ENCODE peak calls at places on chromosomes 6 and 20, in five cellular contexts. One of them, this sample, is unnamed.

GRCh38 chr6:75234126-75234865 is 9.3 kb downstream of the COX7A2 start:
- DNase-seq in mucosa of descending colon: no peak
- DNase-seq in upper lobe of right lung: no peak
- DNase-seq in CD8-positive, alpha-beta T cell: no peak
- DNase-seq in heart left ventricle: no peak
- DNase-seq in this sample: no peak

GRCh38 chr6:149235130-149235561 is 82.4 kb upstream of the TAB2 start:
- DNase-seq in mucosa of descending colon: peak; percentile 56
- DNase-seq in upper lobe of right lung: no peak
- DNase-seq in CD8-positive, alpha-beta T cell: no peak
- DNase-seq in heart left ventricle: peak; percentile 40
- DNase-seq in this sample: peak; percentile 30

GRCh38 chr20:3452690-3453089 is 18.1 kb upstream of the ATRN start:
- DNase-seq in mucosa of descending colon: no peak
- DNase-seq in upper lobe of right lung: no peak
- DNase-seq in CD8-positive, alpha-beta T cell: no peak
- DNase-seq in heart left ventricle: no peak
- DNase-seq in this sample: no peak

GRCh38 chr6:163712569-163712966 is 298.1 kb downstream of the QKI start:
- DNase-seq in mucosa of descending colon: no peak
- DNase-seq in upper lobe of right lung: no peak
- DNase-seq in CD8-positive, alpha-beta T cell: no peak
- DNase-seq in heart left ventricle: no peak
- DNase-seq in this sample: no peak

GRCh38 chr6:24004062-24004461 is 122.0 kb upstream of the NRSN1 start:
- DNase-seq in mucosa of descending colon: no peak
- DNase-seq in upper lobe of right lung: no peak
- DNase-seq in CD8-positive, alpha-beta T cell: no peak
- DNase-seq in heart left ventricle: peak; percentile 7
- DNase-seq in this sample: no peak

GRCh38 chr6:2713473-2714358 is 37.0 kb downstream of the MYLK4 start:
- DNase-seq in mucosa of descending colon: no peak
- DNase-seq in upper lobe of right lung: no peak
- DNase-seq in CD8-positive, alpha-beta T cell: no peak
- DNase-seq in heart left ventricle: no peak
- DNase-seq in this sample: no peak

GRCh38 chr6:150418825-150419594 is 50.2 kb downstream of the IYD start:
- DNase-seq in mucosa of descending colon: peak; percentile 90
- DNase-seq in upper lobe of right lung: peak; percentile 85
- DNase-seq in CD8-positive, alpha-beta T cell: peak; percentile 53
- DNase-seq in heart left ventricle: peak; percentile 72
- DNase-seq in this sample: peak; percentile 82

GRCh38 chr6:28081486-28081751 is 1.1 kb downstream of the ZNF165 start:
- DNase-seq in mucosa of descending colon: no peak
- DNase-seq in upper lobe of right lung: no peak
- DNase-seq in CD8-positive, alpha-beta T cell: peak; percentile 66
- DNase-seq in heart left ventricle: no peak
- DNase-seq in this sample: no peak

GRCh38 chr6:113857565-113858066 is 471 bp downstream of the MARCKS start:
- DNase-seq in mucosa of descending colon: peak; percentile 24
- DNase-seq in upper lobe of right lung: peak; percentile 65
- DNase-seq in CD8-positive, alpha-beta T cell: no peak
- DNase-seq in heart left ventricle: no peak
- DNase-seq in this sample: peak; percentile 26

DNA sequence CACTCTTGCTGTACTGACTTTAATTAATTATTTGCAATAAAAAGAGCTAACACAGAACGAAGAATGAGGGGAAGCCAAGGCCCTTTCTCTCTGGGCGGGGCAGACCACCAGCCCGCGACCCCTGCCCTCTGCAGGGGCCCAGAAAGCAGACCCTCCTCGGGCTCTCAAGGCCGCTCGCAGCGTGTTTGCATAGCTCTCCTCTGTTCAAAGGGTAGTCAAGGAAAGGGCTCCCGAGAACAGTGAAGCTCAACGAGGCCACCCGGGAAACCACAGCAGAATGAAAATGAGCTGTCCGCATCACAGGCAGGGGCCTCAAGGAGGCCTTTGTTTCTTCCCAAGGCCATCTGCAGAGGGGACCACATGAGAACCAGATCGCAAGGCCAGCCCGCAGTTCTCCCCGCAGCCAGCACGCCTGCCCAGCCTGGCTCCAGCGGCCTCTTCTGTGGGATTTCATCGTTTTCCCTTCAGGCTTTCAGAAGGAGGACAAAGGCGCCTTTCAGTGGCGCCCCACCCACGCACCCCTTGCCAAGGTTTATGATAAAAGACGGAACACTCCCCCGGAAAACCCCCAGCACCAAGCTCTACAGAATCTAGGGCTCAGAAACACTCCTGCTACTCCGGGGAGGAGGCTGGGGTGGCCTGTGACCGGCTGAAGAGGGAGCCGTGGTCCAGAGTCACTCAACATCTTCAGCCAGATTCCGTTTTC is 25.3 kb downstream of the ACSS1 start:
- DNase-seq in mucosa of descending colon: peak; percentile 64
- DNase-seq in upper lobe of right lung: no peak
- DNase-seq in CD8-positive, alpha-beta T cell: no peak
- DNase-seq in heart left ventricle: peak; percentile 72
- DNase-seq in this sample: no peak
- H3K4me1 ChIP-seq in mucosa of descending colon: peaks cover 31% of the 10 kb centered on the region
- H3K4me1 ChIP-seq in upper lobe of right lung: peaks cover 49% of the 10 kb centered on the region
- H3K4me1 ChIP-seq in CD8-positive, alpha-beta T cell: peaks cover 22% of the 10 kb centered on the region
- H3K4me1 ChIP-seq in heart left ventricle: peaks cover 77% of the 10 kb centered on the region
- H3K4me1 ChIP-seq in this sample: peaks cover 35% of the 10 kb centered on the region

GRCh38 chr6:111588366-111588765 is 17.3 kb downstream of the TRAF3IP2 start:
- DNase-seq in mucosa of descending colon: no peak
- DNase-seq in upper lobe of right lung: no peak
- DNase-seq in CD8-positive, alpha-beta T cell: no peak
- DNase-seq in heart left ventricle: no peak
- DNase-seq in this sample: no peak
- H3K4me1 ChIP-seq in mucosa of descending colon: peaks cover 31% of the 10 kb centered on the region
- H3K4me1 ChIP-seq in upper lobe of right lung: peaks cover 75% of the 10 kb centered on the region
- H3K4me1 ChIP-seq in CD8-positive, alpha-beta T cell: peaks cover 8% of the 10 kb centered on the region
- H3K4me1 ChIP-seq in heart left ventricle: peaks cover 71% of the 10 kb centered on the region
- H3K4me1 ChIP-seq in this sample: peaks cover 48% of the 10 kb centered on the region

DNA sequence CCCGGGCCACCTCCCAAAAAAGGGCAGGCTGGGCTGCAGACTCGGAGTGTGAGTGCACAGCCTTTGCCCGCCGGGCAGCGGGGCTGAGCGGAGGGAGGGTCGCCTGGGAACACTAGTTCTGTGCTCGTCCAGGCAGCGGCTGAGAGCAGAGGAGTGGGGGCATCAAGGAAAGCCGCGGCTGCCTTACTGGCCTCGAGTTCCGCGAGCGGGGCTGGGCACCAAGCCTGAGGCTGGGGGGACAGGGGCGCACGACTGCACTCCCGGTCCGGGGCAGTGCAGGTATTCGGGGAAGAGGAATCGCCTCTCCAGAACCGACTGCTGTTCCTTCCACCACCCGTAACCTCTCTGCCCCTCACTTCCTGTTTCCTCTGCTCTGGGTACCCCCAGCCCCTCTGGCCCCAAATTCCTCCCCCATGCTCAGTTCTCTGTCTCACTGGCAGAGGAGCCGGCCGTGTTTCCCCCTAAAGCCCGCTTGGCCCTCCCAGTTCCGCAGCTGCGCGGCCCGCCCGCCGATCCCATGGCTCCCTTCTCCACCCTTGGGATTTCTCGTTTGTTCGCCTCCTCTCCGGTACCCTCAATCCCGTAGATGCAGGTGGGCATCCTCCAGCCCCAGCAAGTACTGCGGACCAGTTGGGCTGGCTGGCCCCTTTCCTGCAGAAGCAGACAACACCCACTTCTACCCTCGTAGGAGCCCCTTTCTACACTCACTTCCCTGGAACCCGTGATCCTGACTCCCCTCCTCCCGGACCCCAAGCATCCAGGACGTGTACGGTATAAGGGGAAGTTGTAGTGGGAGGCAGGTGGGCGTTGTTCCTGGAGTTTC is 5.1 kb downstream of the RING1 start:
- DNase-seq in mucosa of descending colon: no peak
- DNase-seq in upper lobe of right lung: no peak
- DNase-seq in CD8-positive, alpha-beta T cell: peak; percentile 30
- DNase-seq in heart left ventricle: no peak
- DNase-seq in this sample: no peak
- H3K4me1 ChIP-seq in mucosa of descending colon: peaks cover 15% of the 10 kb centered on the region
- H3K4me1 ChIP-seq in upper lobe of right lung: peaks cover 25% of the 10 kb centered on the region
- H3K4me1 ChIP-seq in CD8-positive, alpha-beta T cell: peaks cover 58% of the 10 kb centered on the region
- H3K4me1 ChIP-seq in heart left ventricle: peaks cover 18% of the 10 kb centered on the region
- H3K4me1 ChIP-seq in this sample: peaks cover 18% of the 10 kb centered on the region

GRCh38 chr20:36856196-36856595 is 19.7 kb upstream of the TLDC2 start:
- DNase-seq in mucosa of descending colon: no peak
- DNase-seq in upper lobe of right lung: no peak
- DNase-seq in CD8-positive, alpha-beta T cell: no peak
- DNase-seq in heart left ventricle: no peak
- DNase-seq in this sample: no peak
- H3K4me1 ChIP-seq in mucosa of descending colon: peaks cover 18% of the 10 kb centered on the region
- H3K4me1 ChIP-seq in upper lobe of right lung: peaks cover 68% of the 10 kb centered on the region
- H3K4me1 ChIP-seq in CD8-positive, alpha-beta T cell: peaks cover 14% of the 10 kb centered on the region
- H3K4me1 ChIP-seq in heart left ventricle: peaks cover 96% of the 10 kb centered on the region
- H3K4me1 ChIP-seq in this sample: peaks cover 24% of the 10 kb centered on the region

GRCh38 chr6:32131439-32131948 is 1.4 kb upstream of the FKBPL start:
- DNase-seq in mucosa of descending colon: no peak
- DNase-seq in upper lobe of right lung: no peak
- DNase-seq in CD8-positive, alpha-beta T cell: no peak
- DNase-seq in heart left ventricle: no peak
- DNase-seq in this sample: no peak
- H3K4me1 ChIP-seq in mucosa of descending colon: peaks cover 22% of the 10 kb centered on the region
- H3K4me1 ChIP-seq in upper lobe of right lung: peaks cover 24% of the 10 kb centered on the region
- H3K4me1 ChIP-seq in CD8-positive, alpha-beta T cell: peaks cover 27% of the 10 kb centered on the region
- H3K4me1 ChIP-seq in heart left ventricle: peaks cover 31% of the 10 kb centered on the region
- H3K4me1 ChIP-seq in this sample: peaks cover 14% of the 10 kb centered on the region

DNA sequence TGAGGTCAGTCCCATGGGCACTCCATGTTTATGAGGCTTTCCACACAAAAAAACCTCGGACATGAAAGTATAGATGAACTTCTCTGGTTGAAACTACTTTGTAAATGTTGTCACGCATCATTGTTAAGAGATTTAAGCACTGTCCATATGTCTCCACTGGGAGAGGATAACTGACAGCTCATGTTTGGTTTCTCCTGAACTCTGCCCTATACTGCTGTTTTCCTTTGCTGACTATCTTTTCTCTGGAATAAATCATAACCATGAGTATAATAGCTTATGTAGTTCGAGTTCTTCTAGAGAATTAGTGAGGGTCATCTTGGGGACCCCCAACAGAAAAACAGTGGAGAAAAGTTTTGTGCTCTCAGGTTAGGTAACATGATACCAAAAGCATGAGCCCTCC is 14.3 kb downstream of the THEMIS start:
- DNase-seq in mucosa of descending colon: no peak
- DNase-seq in upper lobe of right lung: no peak
- DNase-seq in CD8-positive, alpha-beta T cell: no peak
- DNase-seq in heart left ventricle: no peak
- DNase-seq in this sample: no peak
- H3K4me1 ChIP-seq in mucosa of descending colon: no peaks in the 10 kb centered on the region
- H3K4me1 ChIP-seq in upper lobe of right lung: no peaks in the 10 kb centered on the region
- H3K4me1 ChIP-seq in CD8-positive, alpha-beta T cell: peaks cover 82% of the 10 kb centered on the region
- H3K4me1 ChIP-seq in heart left ventricle: no peaks in the 10 kb centered on the region
- H3K4me1 ChIP-seq in this sample: no peaks in the 10 kb centered on the region

GRCh38 chr6:106115231-106115630 is 29.1 kb downstream of the PRDM1 start:
- DNase-seq in mucosa of descending colon: no peak
- DNase-seq in upper lobe of right lung: no peak
- DNase-seq in CD8-positive, alpha-beta T cell: no peak
- DNase-seq in heart left ventricle: no peak
- DNase-seq in this sample: no peak
- H3K4me1 ChIP-seq in mucosa of descending colon: peaks cover 10% of the 10 kb centered on the region
- H3K4me1 ChIP-seq in upper lobe of right lung: no peaks in the 10 kb centered on the region
- H3K4me1 ChIP-seq in CD8-positive, alpha-beta T cell: peaks cover 55% of the 10 kb centered on the region
- H3K4me1 ChIP-seq in heart left ventricle: no peaks in the 10 kb centered on the region
- H3K4me1 ChIP-seq in this sample: peaks cover 4% of the 10 kb centered on the region

GRCh38 chr20:43942213-43942590 is 27.6 kb downstream of the TOX2 start:
- DNase-seq in mucosa of descending colon: no peak
- DNase-seq in upper lobe of right lung: no peak
- DNase-seq in CD8-positive, alpha-beta T cell: no peak
- DNase-seq in heart left ventricle: no peak
- DNase-seq in this sample: no peak
- H3K4me1 ChIP-seq in mucosa of descending colon: peaks cover 36% of the 10 kb centered on the region
- H3K4me1 ChIP-seq in upper lobe of right lung: peaks cover 60% of the 10 kb centered on the region
- H3K4me1 ChIP-seq in CD8-positive, alpha-beta T cell: peaks cover 39% of the 10 kb centered on the region
- H3K4me1 ChIP-seq in heart left ventricle: peaks cover 46% of the 10 kb centered on the region
- H3K4me1 ChIP-seq in this sample: peaks cover 8% of the 10 kb centered on the region